ENCODE peak calls at places on chromosomes 7 and 10, in five cellular contexts. R is SK-N-SH, K is HCT116, Y is suprapubic skin, J is spleen. S is an unnamed sample.

GRCh38 chr10:72353028-72353962 is 1.4 kb downstream of the DNAJB12 start:
- DNase-seq in R (peak), K (no peak), Y (no peak), J (no peak), S (no peak)

GRCh38 chr10:71729023-71729649 is 9.6 kb upstream of the C10orf105 start:
- DNase-seq in R (peak), K (no peak), Y (peak), J (peak), S (no peak)

GRCh38 chr10:81177651-81178244 is 640.0 kb downstream of the SH2D4B start:
- DNase-seq in R (no peak), K (no peak), Y (no peak), J (no peak), S (no peak)

GRCh38 chr7:151104411-151105235 is 18.3 kb downstream of the AGAP3 start:
- DNase-seq in R (no peak), K (no peak), Y (peak), J (no peak), S (no peak)

GRCh38 chr10:113168560-113168959 is 218.5 kb downstream of the TCF7L2 start:
- DNase-seq in R (no peak), K (no peak), Y (no peak), J (no peak), S (no peak)

GRCh38 chr10:71916827-71917226 is 47.4 kb upstream of the CHST3 start:
- DNase-seq in R (no peak), K (no peak), Y (no peak), J (no peak), S (no peak)

GRCh38 chr10:70376436-70377378 is 5.7 kb downstream of the LRRC20 start:
- DNase-seq in R (no peak), K (no peak), Y (no peak), J (no peak), S (no peak)

GRCh38 chr7:28605427-28605826 is 193.1 kb downstream of the CREB5 start:
- DNase-seq in R (no peak), K (no peak), Y (no peak), J (no peak), S (no peak)

GRCh38 chr10:123782549-123782948 is 109.1 kb downstream of the CPXM2 start:
- DNase-seq in R (no peak), K (no peak), Y (no peak), J (no peak), S (no peak)

GRCh38 chr10:613661-614340 is 75.7 kb downstream of the DIP2C start:
- DNase-seq in R (no peak), K (no peak), Y (no peak), J (peak), S (no peak)

GRCh38 chr7:133056370-133057238 is 25.3 kb downstream of the CHCHD3 start:
- DNase-seq in R (no peak), K (no peak), Y (no peak), J (no peak), S (no peak)

GRCh38 chr7:67937717-67938191 is 941.1 kb downstream of the TYW1 start:
- DNase-seq in R (no peak), K (no peak), Y (no peak), J (no peak), S (no peak)

GRCh38 chr7:123821320-123821719 is 23.6 kb upstream of the HYAL4 start:
- DNase-seq in R (no peak), K (no peak), Y (no peak), J (no peak), S (no peak)

GRCh38 chr10:29669149-29669548 is 34.4 kb upstream of the SVIL start:
- DNase-seq in R (no peak), K (no peak), Y (no peak), J (no peak), S (no peak)

GRCh38 chr7:33903770-33904679 is 1.3 kb upstream of the BMPER start:
- DNase-seq in R (peak), K (no peak), Y (no peak), J (peak), S (no peak)

GRCh38 chr7:99224263-99224947 is 16.5 kb upstream of the KPNA7 start:
- DNase-seq in R (no peak), K (peak), Y (no peak), J (no peak), S (no peak)

GRCh38 chr7:85719981-85720963 is 533.4 kb upstream of the SEMA3D start:
- DNase-seq in R (no peak), K (no peak), Y (no peak), J (no peak), S (no peak)

GRCh38 chr7:17546206-17546998 is 247.9 kb downstream of the AHR start:
- DNase-seq in R (no peak), K (no peak), Y (no peak), J (no peak), S (no peak)

GRCh38 chr7:27082171-27082570 is 13.6 kb downstream of the HOXA1 start:
- DNase-seq in R (no peak), K (no peak), Y (no peak), J (no peak), S (no peak)

GRCh38 chr7:123580406-123581161 is 21.0 kb upstream of the ASB15 start:
- DNase-seq in R (peak), K (peak), Y (no peak), J (no peak), S (no peak)

GRCh38 chr7:33654641-33655040 is 250.7 kb upstream of the BMPER start:
- DNase-seq in R (no peak), K (no peak), Y (no peak), J (no peak), S (no peak)

GRCh38 chr7:3233301-3233700 is 67.8 kb upstream of the SDK1 start:
- DNase-seq in R (no peak), K (no peak), Y (no peak), J (peak), S (no peak)

GRCh38 chr10:119620241-119620753 is 23.5 kb upstream of the TIAL1 start:
- DNase-seq in R (no peak), K (no peak), Y (no peak), J (peak), S (no peak)

GRCh38 chr10:567869-568268 is 121.6 kb downstream of the DIP2C start:
- DNase-seq in R (no peak), K (no peak), Y (peak), J (no peak), S (no peak)

GRCh38 chr10:86851329-86852207 is 95.1 kb downstream of the BMPR1A start:
- DNase-seq in R (no peak), K (no peak), Y (no peak), J (no peak), S (no peak)

GRCh38 chr10:75350791-75351190 is 50.8 kb downstream of the ZNF503 start:
- DNase-seq in R (no peak), K (peak), Y (no peak), J (no peak), S (no peak)

GRCh38 chr7:149027560-149028345 is 552 bp downstream of the PDIA4 start:
- DNase-seq in R (peak), K (no peak), Y (peak), J (no peak), S (no peak)

GRCh38 chr7:129597672-129598071 is 13.8 kb upstream of the NRF1 start:
- DNase-seq in R (no peak), K (no peak), Y (no peak), J (no peak), S (no peak)

GRCh38 chr10:66318761-66319160 is 607.1 kb upstream of the LRRTM3 start:
- DNase-seq in R (no peak), K (no peak), Y (no peak), J (no peak), S (no peak)

GRCh38 chr7:111265394-111265793 is 174.5 kb downstream of the LRRN3 start:
- DNase-seq in R (no peak), K (no peak), Y (no peak), J (no peak), S (no peak)

GRCh38 chr10:51699475-51700227 is at the start of gene CSTF2T:
- DNase-seq in R (peak), K (peak), Y (peak), J (peak), S (peak)

GRCh38 chr7:38069052-38069451 is 109.0 kb upstream of the STARD3NL start:
- DNase-seq in R (no peak), K (no peak), Y (no peak), J (no peak), S (no peak)

GRCh38 chr10:126439947-126440346 is 51.7 kb upstream of the ADAM12 start:
- DNase-seq in R (no peak), K (no peak), Y (no peak), J (no peak), S (no peak)

GRCh38 chr7:98165827-98166667 is 45.2 kb upstream of the BHLHA15 start:
- DNase-seq in R (peak), K (peak), Y (no peak), J (peak), S (peak)

GRCh38 chr7:15485431-15485830 is 76.4 kb downstream of the AGMO start:
- DNase-seq in R (no peak), K (no peak), Y (no peak), J (no peak), S (no peak)

GRCh38 chr7:29146082-29146706 is at the start of gene CPVL:
- DNase-seq in R (peak), K (peak), Y (peak), J (peak), S (peak)

GRCh38 chr7:155741805-155742204 is 70.5 kb downstream of the SHH start:
- DNase-seq in R (no peak), K (no peak), Y (peak), J (peak), S (no peak)

GRCh38 chr7:108285018-108285368 is 154.8 kb upstream of the LAMB4 start:
- DNase-seq in R (no peak), K (no peak), Y (no peak), J (no peak), S (no peak)

GRCh38 chr7:108283252-108283651 is 153.1 kb upstream of the LAMB4 start:
- DNase-seq in R (no peak), K (no peak), Y (no peak), J (no peak), S (no peak)

GRCh38 chr7:108286290-108286904 is 156.2 kb upstream of the LAMB4 start:
- DNase-seq in R (no peak), K (no peak), Y (no peak), J (no peak), S (no peak)

GRCh38 chr7:108282427-108282996 is 152.4 kb upstream of the LAMB4 start:
- DNase-seq in R (no peak), K (no peak), Y (no peak), J (no peak), S (no peak)

GRCh38 chr7:108284349-108285017 is 154.3 kb upstream of the LAMB4 start:
- DNase-seq in R (no peak), K (no peak), Y (no peak), J (no peak), S (no peak)
- TF ChIP-seq POLR2AphosphoS5 in R (no peak), K (no peak), Y (no peak), J (no peak), S (no peak)

GRCh38 chr10:100183482-100183881 is 2.3 kb downstream of the ERLIN1 start:
- DNase-seq in R (no peak), K (no peak), Y (no peak), J (no peak), S (no peak)

GRCh38 chr10:100186813-100187212 is 984 bp upstream of the ERLIN1 start:
- DNase-seq in R (peak), K (peak), Y (peak), J (peak), S (no peak)

GRCh38 chr10:100184426-100185219 is 1.2 kb downstream of the ERLIN1 start:
- DNase-seq in R (peak), K (peak), Y (no peak), J (no peak), S (no peak)

GRCh38 chr10:100186253-100186780 is 488 bp upstream of the ERLIN1 start:
- DNase-seq in R (peak), K (no peak), Y (no peak), J (no peak), S (no peak)

GRCh38 chr10:100185364-100186252 is at the start of gene ERLIN1:
- DNase-seq in R (peak), K (peak), Y (peak), J (peak), S (peak)
- TF ChIP-seq POLR2AphosphoS5 in R (peak), K (peak), Y (no peak), J (peak), S (no peak)

DNA sequence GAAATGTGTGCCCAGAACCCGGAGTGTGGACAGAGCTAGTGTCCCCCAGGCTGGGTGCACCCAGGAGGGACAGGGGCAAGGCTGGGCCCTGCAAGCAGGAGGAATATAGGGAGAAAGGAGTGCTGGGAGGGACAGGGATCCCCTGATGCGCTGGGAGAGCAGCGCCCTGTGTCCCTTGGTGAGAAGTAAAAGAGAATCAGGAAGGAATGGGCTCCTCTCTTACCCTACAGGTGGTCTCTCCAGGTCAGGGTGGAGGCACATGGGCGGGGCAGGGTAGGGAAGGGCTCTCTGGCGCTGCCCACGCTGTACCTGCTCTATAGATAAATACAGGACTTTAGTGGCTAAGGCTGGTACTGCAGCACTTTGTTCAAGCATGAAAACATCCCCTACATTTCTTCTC is 753.8 kb downstream of the GRID1 start:
- DNase-seq in R (no peak), K (peak), Y (no peak), J (no peak), S (peak)
- TF ChIP-seq POLR2AphosphoS5 in R (no peak), K (no peak), Y (no peak), J (no peak), S (no peak)

GRCh38 chr7:74252893-74253292 is 1.3 kb downstream of the RFC2 start:
- DNase-seq in R (no peak), K (no peak), Y (no peak), J (no peak), S (no peak)
- TF ChIP-seq POLR2AphosphoS5 in R (no peak), K (no peak), Y (no peak), J (no peak), S (no peak)

GRCh38 chr7:116280803-116281202 is 70.5 kb downstream of the TES start:
- DNase-seq in R (no peak), K (no peak), Y (no peak), J (no peak), S (no peak)
- TF ChIP-seq POLR2AphosphoS5 in R (no peak), K (no peak), Y (no peak), J (no peak), S (no peak)

GRCh38 chr7:7771452-7771851 is 53.0 kb upstream of the RPA3 start:
- DNase-seq in R (no peak), K (no peak), Y (no peak), J (no peak), S (no peak)

GRCh38 chr7:7773334-7774308 is 55.2 kb upstream of the RPA3 start:
- DNase-seq in R (no peak), K (no peak), Y (no peak), J (no peak), S (no peak)

GRCh38 chr7:7770228-7770627 is 51.8 kb upstream of the RPA3 start:
- DNase-seq in R (no peak), K (no peak), Y (no peak), J (no peak), S (no peak)

GRCh38 chr7:7769712-7770111 is 51.3 kb upstream of the RPA3 start:
- DNase-seq in R (no peak), K (no peak), Y (no peak), J (no peak), S (no peak)

GRCh38 chr7:7772385-7772784 is 54.0 kb upstream of the RPA3 start:
- DNase-seq in R (no peak), K (no peak), Y (no peak), J (no peak), S (no peak)
- TF ChIP-seq POLR2AphosphoS5 in R (no peak), K (no peak), Y (no peak), J (no peak), S (no peak)

GRCh38 chr10:12188656-12189055 is 7.0 kb downstream of the NUDT5 start:
- DNase-seq in R (no peak), K (no peak), Y (no peak), J (no peak), S (no peak)

GRCh38 chr10:12187321-12187905 is 8.3 kb downstream of the NUDT5 start:
- DNase-seq in R (no peak), K (no peak), Y (no peak), J (no peak), S (no peak)

GRCh38 chr10:12181065-12181775 is 14.5 kb downstream of the NUDT5 start:
- DNase-seq in R (no peak), K (no peak), Y (no peak), J (peak), S (no peak)

GRCh38 chr10:12184165-12184564 is 11.5 kb downstream of the NUDT5 start:
- DNase-seq in R (no peak), K (no peak), Y (no peak), J (no peak), S (no peak)

GRCh38 chr10:12186324-12186723 is 9.4 kb downstream of the NUDT5 start:
- DNase-seq in R (no peak), K (no peak), Y (no peak), J (no peak), S (no peak)
- TF ChIP-seq POLR2AphosphoS5 in R (no peak), K (no peak), Y (no peak), J (no peak), S (no peak)

GRCh38 chr10:78755877-78756455 is 312.8 kb upstream of the ZMIZ1 start:
- DNase-seq in R (no peak), K (no peak), Y (no peak), J (no peak), S (no peak)

GRCh38 chr10:78758176-78758575 is 310.6 kb upstream of the ZMIZ1 start:
- DNase-seq in R (no peak), K (no peak), Y (no peak), J (peak), S (no peak)

GRCh38 chr10:78755075-78755695 is 313.6 kb upstream of the ZMIZ1 start:
- DNase-seq in R (peak), K (no peak), Y (no peak), J (peak), S (no peak)

GRCh38 chr10:78757542-78757941 is 311.2 kb upstream of the ZMIZ1 start:
- DNase-seq in R (no peak), K (no peak), Y (no peak), J (peak), S (no peak)

DNA sequence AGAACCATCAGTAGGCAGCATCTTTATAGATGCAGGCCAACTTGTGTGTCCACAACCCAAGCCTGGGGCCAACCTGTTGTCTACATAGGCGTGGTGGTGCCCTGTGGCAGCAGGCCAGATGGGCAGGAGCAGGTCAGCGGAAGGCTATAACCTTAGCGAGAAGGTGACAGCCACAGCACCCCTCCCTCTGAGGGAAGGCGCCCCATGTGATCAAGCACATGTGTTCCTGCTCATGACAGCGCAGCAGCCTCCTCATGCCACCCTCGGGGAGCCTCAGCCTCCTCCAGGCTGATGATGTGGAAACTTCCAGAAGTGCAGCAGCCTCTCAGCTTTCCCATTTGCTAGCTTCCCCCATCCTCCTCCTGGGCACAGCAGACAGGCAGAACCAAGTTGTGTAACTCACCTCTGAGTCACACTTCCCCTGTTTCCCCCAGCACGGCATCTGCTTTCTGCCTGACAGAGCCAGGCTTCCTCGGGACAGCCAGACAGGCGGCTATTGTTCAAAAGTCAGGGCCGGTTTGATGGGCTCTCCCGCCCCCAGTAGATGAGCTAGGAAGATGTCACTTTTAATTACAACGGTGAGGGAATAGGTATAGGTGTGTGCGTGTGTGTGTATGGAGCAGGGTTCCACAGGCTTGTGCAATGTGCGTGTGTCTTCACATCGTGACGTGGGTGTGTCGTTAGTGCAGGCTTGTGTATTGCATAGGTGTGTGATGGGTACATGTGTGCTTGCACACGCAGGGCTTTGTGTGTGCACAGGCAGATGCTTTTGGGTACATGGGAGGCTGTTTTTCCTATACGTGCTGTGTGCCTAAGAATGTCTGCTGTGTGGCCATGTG is 311.9 kb upstream of the ZMIZ1 start:
- DNase-seq in R (no peak), K (peak), Y (peak), J (peak), S (no peak)
- TF ChIP-seq POLR2AphosphoS5 in R (peak), K (no peak), Y (peak), J (peak), S (no peak)

GRCh38 chr10:6365384-6365783 is 162.7 kb downstream of the PFKFB3 start:
- DNase-seq in R (no peak), K (no peak), Y (no peak), J (no peak), S (no peak)
- TF ChIP-seq POLR2AphosphoS5 in R (no peak), K (no peak), Y (no peak), J (no peak), S (no peak)

GRCh38 chr10:102799691-102800435 is 37.4 kb downstream of the CYP17A1 start:
- DNase-seq in R (no peak), K (no peak), Y (no peak), J (no peak), S (no peak)
- TF ChIP-seq POLR2AphosphoS5 in R (no peak), K (no peak), Y (no peak), J (no peak), S (no peak)